ENCODE peak calls at places on chromosomes 13 and 19, in seven cellular contexts. One of them, this sample, is unnamed.

GRCh38 chr13:43129021-43129420 is 105.6 kb downstream of the DNAJC15 start:
- DNase-seq in hippocampal formation: no peak
- DNase-seq in stimulated activated CD4-positive, alpha-beta T cell treated with anti-CD3 and anti-CD28 coated beads, Interleukin-4, amount 100 ng/mL, for 48 hours: no peak
- DNase-seq in left ventricle myocardium superior: no peak
- DNase-seq in neural crest cell: no peak
- DNase-seq in lung: no peak
- DNase-seq in HFF-Myc: no peak
- DNase-seq in this sample: no peak

GRCh38 chr19:21604351-21604926 is 99.0 kb downstream of the ZNF429 start:
- DNase-seq in neural crest cell: no peak
- DNase-seq in left ventricle myocardium superior: no peak
- DNase-seq in stimulated activated CD4-positive, alpha-beta T cell treated with anti-CD3 and anti-CD28 coated beads, Interleukin-4, amount 100 ng/mL, for 48 hours: no peak
- DNase-seq in lung: no peak
- DNase-seq in HFF-Myc: no peak
- DNase-seq in hippocampal formation: no peak
- DNase-seq in this sample: no peak

GRCh38 chr13:114039471-114040141 is 65.7 kb upstream of the C13orf46 start:
- DNase-seq in HFF-Myc: no peak
- DNase-seq in neural crest cell: no peak
- DNase-seq in hippocampal formation: no peak
- DNase-seq in left ventricle myocardium superior: no peak
- DNase-seq in stimulated activated CD4-positive, alpha-beta T cell treated with anti-CD3 and anti-CD28 coated beads, Interleukin-4, amount 100 ng/mL, for 48 hours: no peak
- DNase-seq in lung: no peak
- DNase-seq in this sample: no peak

GRCh38 chr13:78589206-78589605 is 14.1 kb downstream of the POU4F1 start:
- DNase-seq in hippocampal formation: no peak
- DNase-seq in stimulated activated CD4-positive, alpha-beta T cell treated with anti-CD3 and anti-CD28 coated beads, Interleukin-4, amount 100 ng/mL, for 48 hours: no peak
- DNase-seq in lung: no peak
- DNase-seq in left ventricle myocardium superior: peak
- DNase-seq in HFF-Myc: no peak
- DNase-seq in neural crest cell: peak
- DNase-seq in this sample: no peak

GRCh38 chr19:47275866-47276461 is 1.3 kb downstream of the INAFM1 start:
- DNase-seq in neural crest cell: no peak
- DNase-seq in HFF-Myc: no peak
- DNase-seq in stimulated activated CD4-positive, alpha-beta T cell treated with anti-CD3 and anti-CD28 coated beads, Interleukin-4, amount 100 ng/mL, for 48 hours: no peak
- DNase-seq in hippocampal formation: no peak
- DNase-seq in left ventricle myocardium superior: peak
- DNase-seq in lung: no peak
- DNase-seq in this sample: no peak

GRCh38 chr13:110368408-110368807 is 61.3 kb downstream of the COL4A2 start:
- DNase-seq in hippocampal formation: no peak
- DNase-seq in neural crest cell: no peak
- DNase-seq in lung: no peak
- DNase-seq in HFF-Myc: no peak
- DNase-seq in stimulated activated CD4-positive, alpha-beta T cell treated with anti-CD3 and anti-CD28 coated beads, Interleukin-4, amount 100 ng/mL, for 48 hours: no peak
- DNase-seq in left ventricle myocardium superior: no peak
- DNase-seq in this sample: no peak

GRCh38 chr13:77800219-77800618 is 102.7 kb downstream of the SLAIN1 start:
- DNase-seq in HFF-Myc: no peak
- DNase-seq in lung: no peak
- DNase-seq in left ventricle myocardium superior: no peak
- DNase-seq in stimulated activated CD4-positive, alpha-beta T cell treated with anti-CD3 and anti-CD28 coated beads, Interleukin-4, amount 100 ng/mL, for 48 hours: no peak
- DNase-seq in hippocampal formation: no peak
- DNase-seq in neural crest cell: no peak
- DNase-seq in this sample: no peak

GRCh38 chr19:5891938-5892771 is 11.4 kb downstream of the NDUFA11 start:
- DNase-seq in HFF-Myc: no peak
- DNase-seq in hippocampal formation: no peak
- DNase-seq in lung: no peak
- DNase-seq in left ventricle myocardium superior: peak
- DNase-seq in neural crest cell: peak
- DNase-seq in stimulated activated CD4-positive, alpha-beta T cell treated with anti-CD3 and anti-CD28 coated beads, Interleukin-4, amount 100 ng/mL, for 48 hours: no peak
- DNase-seq in this sample: no peak

GRCh38 chr13:39036212-39036611 is 1.7 kb downstream of the PROSER1 start:
- DNase-seq in neural crest cell: no peak
- DNase-seq in left ventricle myocardium superior: no peak
- DNase-seq in HFF-Myc: no peak
- DNase-seq in lung: no peak
- DNase-seq in stimulated activated CD4-positive, alpha-beta T cell treated with anti-CD3 and anti-CD28 coated beads, Interleukin-4, amount 100 ng/mL, for 48 hours: no peak
- DNase-seq in hippocampal formation: no peak
- DNase-seq in this sample: no peak

GRCh38 chr13:24208314-24208713 is 47.8 kb downstream of the SPATA13 start:
- DNase-seq in hippocampal formation: no peak
- DNase-seq in neural crest cell: no peak
- DNase-seq in stimulated activated CD4-positive, alpha-beta T cell treated with anti-CD3 and anti-CD28 coated beads, Interleukin-4, amount 100 ng/mL, for 48 hours: no peak
- DNase-seq in lung: no peak
- DNase-seq in left ventricle myocardium superior: no peak
- DNase-seq in HFF-Myc: peak
- DNase-seq in this sample: no peak

GRCh38 chr13:113973218-113974164 is at the start of gene C13orf46:
- DNase-seq in lung: no peak
- DNase-seq in left ventricle myocardium superior: peak
- DNase-seq in hippocampal formation: no peak
- DNase-seq in HFF-Myc: no peak
- DNase-seq in neural crest cell: no peak
- DNase-seq in stimulated activated CD4-positive, alpha-beta T cell treated with anti-CD3 and anti-CD28 coated beads, Interleukin-4, amount 100 ng/mL, for 48 hours: no peak
- DNase-seq in this sample: no peak

GRCh38 chr19:19040417-19040816 is 7.0 kb downstream of the ARMC6 start:
- DNase-seq in left ventricle myocardium superior: peak
- DNase-seq in lung: peak
- DNase-seq in hippocampal formation: no peak
- DNase-seq in neural crest cell: no peak
- DNase-seq in stimulated activated CD4-positive, alpha-beta T cell treated with anti-CD3 and anti-CD28 coated beads, Interleukin-4, amount 100 ng/mL, for 48 hours: no peak
- DNase-seq in HFF-Myc: no peak
- DNase-seq in this sample: no peak

GRCh38 chr13:81610613-81611012 is 1269.7 kb upstream of the SPRY2 start:
- DNase-seq in neural crest cell: no peak
- DNase-seq in HFF-Myc: no peak
- DNase-seq in hippocampal formation: no peak
- DNase-seq in stimulated activated CD4-positive, alpha-beta T cell treated with anti-CD3 and anti-CD28 coated beads, Interleukin-4, amount 100 ng/mL, for 48 hours: no peak
- DNase-seq in left ventricle myocardium superior: no peak
- DNase-seq in lung: no peak
- DNase-seq in this sample: no peak

GRCh38 chr13:113119166-113119821 is 3.3 kb upstream of the F10 start:
- DNase-seq in lung: no peak
- DNase-seq in hippocampal formation: no peak
- DNase-seq in HFF-Myc: no peak
- DNase-seq in stimulated activated CD4-positive, alpha-beta T cell treated with anti-CD3 and anti-CD28 coated beads, Interleukin-4, amount 100 ng/mL, for 48 hours: no peak
- DNase-seq in neural crest cell: no peak
- DNase-seq in left ventricle myocardium superior: no peak
- DNase-seq in this sample: no peak

GRCh38 chr13:72726721-72727416 is 560 bp downstream of the MZT1 start:
- DNase-seq in hippocampal formation: no peak
- DNase-seq in left ventricle myocardium superior: peak
- DNase-seq in stimulated activated CD4-positive, alpha-beta T cell treated with anti-CD3 and anti-CD28 coated beads, Interleukin-4, amount 100 ng/mL, for 48 hours: peak
- DNase-seq in HFF-Myc: no peak
- DNase-seq in lung: peak
- DNase-seq in neural crest cell: no peak
- DNase-seq in this sample: no peak

GRCh38 chr13:63449549-63449948 is 2033.9 kb upstream of the PCDH20 start:
- DNase-seq in hippocampal formation: no peak
- DNase-seq in lung: no peak
- DNase-seq in HFF-Myc: no peak
- DNase-seq in stimulated activated CD4-positive, alpha-beta T cell treated with anti-CD3 and anti-CD28 coated beads, Interleukin-4, amount 100 ng/mL, for 48 hours: no peak
- DNase-seq in neural crest cell: no peak
- DNase-seq in left ventricle myocardium superior: no peak
- DNase-seq in this sample: no peak

This sample was measured in anterior cingulate cortex.